ENCODE peak calls at places on chromosomes 5 and 9, in six cellular contexts. One of them, this sample, is unnamed.

GRCh38 chr5:68359699-68360098 is 144.1 kb downstream of the PIK3R1 start:
- DNase-seq in SK-N-SH: no peak
- DNase-seq in HTR-8/SVneo: no peak
- DNase-seq in posterior vena cava: no peak
- DNase-seq in amniotic stem cell: no peak
- DNase-seq in C1 segment of cervical spinal cord: no peak
- DNase-seq in this sample: no peak

GRCh38 chr9:96554801-96555566 is 64.7 kb downstream of the CDC14B start:
- DNase-seq in C1 segment of cervical spinal cord: no peak
- DNase-seq in posterior vena cava: no peak
- DNase-seq in HTR-8/SVneo: no peak
- DNase-seq in SK-N-SH: no peak
- DNase-seq in amniotic stem cell: no peak
- DNase-seq in this sample: no peak

GRCh38 chr9:4138180-4138579 is 161.7 kb downstream of the GLIS3 start:
- DNase-seq in HTR-8/SVneo: no peak
- DNase-seq in amniotic stem cell: no peak
- DNase-seq in SK-N-SH: no peak
- DNase-seq in posterior vena cava: no peak
- DNase-seq in C1 segment of cervical spinal cord: no peak
- DNase-seq in this sample: no peak

GRCh38 chr5:81773574-81773973 is 22.7 kb upstream of the SSBP2 start:
- DNase-seq in HTR-8/SVneo: no peak
- DNase-seq in amniotic stem cell: no peak
- DNase-seq in SK-N-SH: no peak
- DNase-seq in C1 segment of cervical spinal cord: no peak
- DNase-seq in posterior vena cava: no peak
- DNase-seq in this sample: no peak

GRCh38 chr5:31895199-31895598 is 256.3 kb downstream of the PDZD2 start:
- DNase-seq in C1 segment of cervical spinal cord: no peak
- DNase-seq in SK-N-SH: no peak
- DNase-seq in posterior vena cava: no peak
- DNase-seq in amniotic stem cell: no peak
- DNase-seq in HTR-8/SVneo: no peak
- DNase-seq in this sample: no peak

GRCh38 chr5:6686916-6687409 is 26.3 kb upstream of the TENT4A start:
- DNase-seq in C1 segment of cervical spinal cord: no peak
- DNase-seq in HTR-8/SVneo: peak; percentile 50
- DNase-seq in amniotic stem cell: peak; percentile 4
- DNase-seq in posterior vena cava: no peak
- DNase-seq in SK-N-SH: no peak
- DNase-seq in this sample: no peak

GRCh38 chr9:106560540-106560939 is 302.4 kb upstream of the ZNF462 start:
- DNase-seq in posterior vena cava: no peak
- DNase-seq in C1 segment of cervical spinal cord: no peak
- DNase-seq in SK-N-SH: no peak
- DNase-seq in HTR-8/SVneo: no peak
- DNase-seq in amniotic stem cell: no peak
- DNase-seq in this sample: no peak

GRCh38 chr9:99565203-99565602 is 256.5 kb upstream of the NR4A3 start:
- DNase-seq in HTR-8/SVneo: no peak
- DNase-seq in amniotic stem cell: no peak
- DNase-seq in C1 segment of cervical spinal cord: no peak
- DNase-seq in posterior vena cava: no peak
- DNase-seq in SK-N-SH: no peak
- DNase-seq in this sample: no peak

GRCh38 chr5:139746691-139747582 is 48.7 kb upstream of the PSD2 start:
- DNase-seq in C1 segment of cervical spinal cord: no peak
- DNase-seq in amniotic stem cell: no peak
- DNase-seq in SK-N-SH: peak; percentile 74
- DNase-seq in posterior vena cava: no peak
- DNase-seq in HTR-8/SVneo: no peak
- DNase-seq in this sample: no peak